ENCODE peak calls at places on chromosomes 5 and 9, in eight cellular contexts. I, T, V, Y, U, S, B and A are unnamed samples.

GRCh38 chr5:148910686-148911361 is 84.4 kb downstream of the ADRB2 start:
- DNase-seq in I (no peak), T (peak), V (peak), Y (no peak), U (peak), S (peak), B (peak), A (no peak)

GRCh38 chr5:150436141-150436680 is 13.3 kb downstream of the RPS14 start:
- DNase-seq in I (peak), T (peak), V (peak), Y (peak), U (peak), S (peak), B (peak), A (peak)

GRCh38 chr5:107359033-107359915 is 311.5 kb downstream of the EFNA5 start:
- DNase-seq in I (no peak), T (no peak), V (no peak), Y (no peak), U (peak), S (no peak), B (no peak), A (no peak)

GRCh38 chr9:93807166-93808013 is 147.8 kb downstream of the BARX1 start:
- DNase-seq in I (no peak), T (no peak), V (peak), Y (no peak), U (no peak), S (no peak), B (no peak), A (peak)

GRCh38 chr9:35116898-35117551 is 1.4 kb upstream of the ATOSB start:
- DNase-seq in I (peak), T (peak), V (peak), Y (peak), U (peak), S (peak), B (peak), A (peak)

GRCh38 chr9:116877072-116877471 is 190.0 kb downstream of the TRIM32 start:
- DNase-seq in I (no peak), T (no peak), V (no peak), Y (peak), U (no peak), S (no peak), B (no peak), A (no peak)

GRCh38 chr5:128109138-128109537 is 25.6 kb downstream of the SLC12A2 start:
- DNase-seq in I (no peak), T (no peak), V (no peak), Y (no peak), U (no peak), S (no peak), B (no peak), A (no peak)

GRCh38 chr9:29865764-29866313 is 2292.6 kb upstream of the C9orf72 start:
- DNase-seq in I (no peak), T (no peak), V (no peak), Y (no peak), U (no peak), S (no peak), B (no peak), A (no peak)

GRCh38 chr5:66963559-66963971 is 233.0 kb downstream of the CD180 start:
- DNase-seq in I (no peak), T (no peak), V (no peak), Y (no peak), U (no peak), S (peak), B (peak), A (peak)

GRCh38 chr5:8473827-8474568 is 605.0 kb downstream of the MTRR start:
- DNase-seq in I (no peak), T (no peak), V (no peak), Y (no peak), U (no peak), S (no peak), B (no peak), A (peak)

GRCh38 chr5:126101901-126102300 is 321.3 kb upstream of the GRAMD2B start:
- DNase-seq in I (no peak), T (no peak), V (no peak), Y (no peak), U (no peak), S (no peak), B (no peak), A (no peak)

GRCh38 chr5:88885043-88885442 is 2.1 kb upstream of the MEF2C start:
- DNase-seq in I (no peak), T (no peak), V (no peak), Y (peak), U (no peak), S (no peak), B (no peak), A (no peak)

GRCh38 chr9:83219154-83219923 is 156.4 kb upstream of the RASEF start:
- DNase-seq in I (no peak), T (no peak), V (peak), Y (peak), U (peak), S (peak), B (peak), A (peak)

GRCh38 chr9:5629312-5630037 is 568 bp downstream of the RIC1 start:
- DNase-seq in I (peak), T (peak), V (no peak), Y (peak), U (peak), S (peak), B (peak), A (no peak)

GRCh38 chr5:31987985-31988710 is 186.0 kb downstream of the GOLPH3 start:
- DNase-seq in I (no peak), T (no peak), V (peak), Y (no peak), U (peak), S (peak), B (peak), A (no peak)

GRCh38 chr9:29285818-29286217 is 1712.5 kb upstream of the C9orf72 start:
- DNase-seq in I (no peak), T (no peak), V (no peak), Y (no peak), U (peak), S (peak), B (peak), A (peak)